ENCODE peak calls at places on chromosomes 11 and 22, in six cellular contexts. One of them, this sample, is unnamed.

GRCh38 chr22:49718396-49718795 is 109.3 kb downstream of the BRD1 start:
- DNase-seq in cardiac fibroblast: no peak
- DNase-seq in AG08395: no peak
- DNase-seq in GM12865: no peak
- DNase-seq in activated naive CD4-positive, alpha-beta T cell: no peak
- DNase-seq in neural crest cell: no peak
- DNase-seq in this sample: no peak

GRCh38 chr11:561148-562003 is 606 bp downstream of the RASSF7 start:
- DNase-seq in activated naive CD4-positive, alpha-beta T cell: peak; percentile 20
- DNase-seq in GM12865: no peak
- DNase-seq in neural crest cell: no peak
- DNase-seq in cardiac fibroblast: no peak
- DNase-seq in AG08395: no peak
- DNase-seq in this sample: no peak

GRCh38 chr11:33065445-33066178 is 26.2 kb downstream of the TCP11L1 start:
- DNase-seq in activated naive CD4-positive, alpha-beta T cell: peak; percentile 72
- DNase-seq in neural crest cell: peak; percentile 59
- DNase-seq in GM12865: peak; percentile 87
- DNase-seq in AG08395: peak; percentile 68
- DNase-seq in cardiac fibroblast: peak; percentile 75
- DNase-seq in this sample: peak; percentile 22

GRCh38 chr11:4683020-4683419 is 14.6 kb downstream of the OR51E2 start:
- DNase-seq in cardiac fibroblast: no peak
- DNase-seq in neural crest cell: no peak
- DNase-seq in activated naive CD4-positive, alpha-beta T cell: no peak
- DNase-seq in GM12865: no peak
- DNase-seq in AG08395: no peak
- DNase-seq in this sample: no peak

GRCh38 chr11:9973921-9974320 is 310.0 kb downstream of the SWAP70 start:
- DNase-seq in cardiac fibroblast: no peak
- DNase-seq in GM12865: no peak
- DNase-seq in neural crest cell: no peak
- DNase-seq in activated naive CD4-positive, alpha-beta T cell: no peak
- DNase-seq in AG08395: peak; percentile 17
- DNase-seq in this sample: no peak

GRCh38 chr22:46213052-46213451 is 37.0 kb downstream of the CDPF1 start:
- DNase-seq in neural crest cell: no peak
- DNase-seq in activated naive CD4-positive, alpha-beta T cell: no peak
- DNase-seq in cardiac fibroblast: no peak
- DNase-seq in GM12865: no peak
- DNase-seq in AG08395: no peak
- DNase-seq in this sample: no peak

GRCh38 chr22:41770715-41771452 is 29.6 kb upstream of the CCDC134 start:
- DNase-seq in neural crest cell: no peak
- DNase-seq in activated naive CD4-positive, alpha-beta T cell: no peak
- DNase-seq in AG08395: peak; percentile 47
- DNase-seq in GM12865: no peak
- DNase-seq in cardiac fibroblast: no peak
- DNase-seq in this sample: no peak

GRCh38 chr22:17586831-17587440 is 23.6 kb downstream of the SLC25A18 start:
- DNase-seq in GM12865: no peak
- DNase-seq in cardiac fibroblast: no peak
- DNase-seq in neural crest cell: no peak
- DNase-seq in AG08395: no peak
- DNase-seq in activated naive CD4-positive, alpha-beta T cell: no peak
- DNase-seq in this sample: no peak

GRCh38 chr22:32232447-32232846 is 22.7 kb downstream of the SLC5A4 start:
- DNase-seq in cardiac fibroblast: no peak
- DNase-seq in AG08395: no peak
- DNase-seq in neural crest cell: no peak
- DNase-seq in GM12865: no peak
- DNase-seq in activated naive CD4-positive, alpha-beta T cell: no peak
- DNase-seq in this sample: no peak

GRCh38 chr11:8365542-8365941 is 101.9 kb upstream of the LMO1 start:
- DNase-seq in AG08395: no peak
- DNase-seq in activated naive CD4-positive, alpha-beta T cell: no peak
- DNase-seq in GM12865: no peak
- DNase-seq in cardiac fibroblast: no peak
- DNase-seq in neural crest cell: no peak
- DNase-seq in this sample: no peak

GRCh38 chr22:26168199-26168915 is 905 bp upstream of the SEZ6L start:
- DNase-seq in activated naive CD4-positive, alpha-beta T cell: no peak
- DNase-seq in neural crest cell: no peak
- DNase-seq in cardiac fibroblast: no peak
- DNase-seq in AG08395: no peak
- DNase-seq in GM12865: no peak
- DNase-seq in this sample: no peak

GRCh38 chr11:77046060-77046501 is 11.9 kb downstream of the B3GNT6 start:
- DNase-seq in activated naive CD4-positive, alpha-beta T cell: peak; percentile 57
- DNase-seq in cardiac fibroblast: peak; percentile 12
- DNase-seq in GM12865: peak; percentile 47
- DNase-seq in AG08395: peak; percentile 47
- DNase-seq in neural crest cell: peak; percentile 66
- DNase-seq in this sample: peak; percentile 30

GRCh38 chr22:39296535-39296934 is 22.9 kb downstream of the RPL3 start:
- DNase-seq in AG08395: no peak
- DNase-seq in neural crest cell: no peak
- DNase-seq in GM12865: no peak
- DNase-seq in cardiac fibroblast: no peak
- DNase-seq in activated naive CD4-positive, alpha-beta T cell: no peak
- DNase-seq in this sample: no peak

GRCh38 chr11:19594326-19594725 is 118.3 kb upstream of the NAV2 start:
- DNase-seq in activated naive CD4-positive, alpha-beta T cell: no peak
- DNase-seq in neural crest cell: no peak
- DNase-seq in cardiac fibroblast: no peak
- DNase-seq in GM12865: no peak
- DNase-seq in AG08395: no peak
- DNase-seq in this sample: no peak

GRCh38 chr11:116093065-116093464 is 588.9 kb upstream of the CADM1 start:
- DNase-seq in cardiac fibroblast: no peak
- DNase-seq in neural crest cell: no peak
- DNase-seq in AG08395: no peak
- DNase-seq in GM12865: no peak
- DNase-seq in activated naive CD4-positive, alpha-beta T cell: no peak
- DNase-seq in this sample: no peak

GRCh38 chr22:22463855-22464540 is 44.5 kb downstream of the ZNF280B start:
- DNase-seq in AG08395: peak; percentile 63
- DNase-seq in GM12865: peak; percentile 57
- DNase-seq in activated naive CD4-positive, alpha-beta T cell: no peak
- DNase-seq in cardiac fibroblast: peak; percentile 78
- DNase-seq in neural crest cell: peak; percentile 72
- DNase-seq in this sample: no peak

GRCh38 chr22:36153756-36154155 is 6.8 kb downstream of the APOL3 start:
- DNase-seq in cardiac fibroblast: no peak
- DNase-seq in GM12865: no peak
- DNase-seq in AG08395: no peak
- DNase-seq in activated naive CD4-positive, alpha-beta T cell: no peak
- DNase-seq in neural crest cell: no peak
- DNase-seq in this sample: no peak

GRCh38 chr22:39254789-39255298 is 10.1 kb upstream of the PDGFB start:
- DNase-seq in AG08395: peak; percentile 72
- DNase-seq in cardiac fibroblast: no peak
- DNase-seq in activated naive CD4-positive, alpha-beta T cell: no peak
- DNase-seq in GM12865: peak; percentile 89
- DNase-seq in neural crest cell: no peak
- DNase-seq in this sample: no peak

GRCh38 chr22:37609240-37610152 is 862 bp downstream of the GGA1 start:
- DNase-seq in GM12865: peak; percentile 81
- DNase-seq in neural crest cell: no peak
- DNase-seq in activated naive CD4-positive, alpha-beta T cell: no peak
- DNase-seq in AG08395: peak; percentile 26
- DNase-seq in cardiac fibroblast: no peak
- DNase-seq in this sample: no peak